ENCODE peak calls at places on chromosome 14, in nine cellular contexts. One of them, this sample, is unnamed.

GRCh38 chr14:94469261-94469660 is 6.7 kb downstream of the SERPINA9 start:
- DNase-seq in activated gamma-delta T cell treated with anti-CD3 and anti-CD28 coated beads, Interleukin-2, amount 50 U/mL, for 16 hours: no peak
- DNase-seq in COR-L47: no peak
- DNase-seq in hypothalamus: no peak
- DNase-seq in HTR-8/SVneo: no peak
- DNase-seq in Calu3: no peak
- DNase-seq in GM12865: no peak
- DNase-seq in cerebellum: no peak
- DNase-seq in effector CD8-positive, alpha-beta T cell: no peak
- DNase-seq in this sample: no peak

GRCh38 chr14:56274556-56274955 is 156.3 kb downstream of the PELI2 start:
- DNase-seq in activated gamma-delta T cell treated with anti-CD3 and anti-CD28 coated beads, Interleukin-2, amount 50 U/mL, for 16 hours: no peak
- DNase-seq in COR-L47: no peak
- DNase-seq in hypothalamus: no peak
- DNase-seq in HTR-8/SVneo: no peak
- DNase-seq in Calu3: no peak
- DNase-seq in GM12865: no peak
- DNase-seq in cerebellum: no peak
- DNase-seq in effector CD8-positive, alpha-beta T cell: no peak
- DNase-seq in this sample: no peak

GRCh38 chr14:69268763-69269162 is 8.8 kb downstream of the GALNT16 start:
- DNase-seq in activated gamma-delta T cell treated with anti-CD3 and anti-CD28 coated beads, Interleukin-2, amount 50 U/mL, for 16 hours: no peak
- DNase-seq in COR-L47: no peak
- DNase-seq in hypothalamus: no peak
- DNase-seq in HTR-8/SVneo: peak
- DNase-seq in Calu3: no peak
- DNase-seq in GM12865: no peak
- DNase-seq in cerebellum: no peak
- DNase-seq in effector CD8-positive, alpha-beta T cell: no peak
- DNase-seq in this sample: no peak

GRCh38 chr14:35122696-35123387 is 490 bp downstream of the PRORP start:
- DNase-seq in activated gamma-delta T cell treated with anti-CD3 and anti-CD28 coated beads, Interleukin-2, amount 50 U/mL, for 16 hours: no peak
- DNase-seq in COR-L47: no peak
- DNase-seq in hypothalamus: no peak
- DNase-seq in HTR-8/SVneo: peak
- DNase-seq in Calu3: peak
- DNase-seq in GM12865: no peak
- DNase-seq in cerebellum: no peak
- DNase-seq in effector CD8-positive, alpha-beta T cell: no peak
- DNase-seq in this sample: peak

GRCh38 chr14:72961579-72962335 is 35.5 kb downstream of the DCAF4 start:
- DNase-seq in activated gamma-delta T cell treated with anti-CD3 and anti-CD28 coated beads, Interleukin-2, amount 50 U/mL, for 16 hours: no peak
- DNase-seq in COR-L47: no peak
- DNase-seq in hypothalamus: no peak
- DNase-seq in HTR-8/SVneo: peak
- DNase-seq in Calu3: peak
- DNase-seq in GM12865: no peak
- DNase-seq in cerebellum: no peak
- DNase-seq in effector CD8-positive, alpha-beta T cell: no peak
- DNase-seq in this sample: no peak

GRCh38 chr14:92729632-92730358 is 18.6 kb downstream of the LGMN start:
- DNase-seq in activated gamma-delta T cell treated with anti-CD3 and anti-CD28 coated beads, Interleukin-2, amount 50 U/mL, for 16 hours: no peak
- DNase-seq in COR-L47: no peak
- DNase-seq in hypothalamus: no peak
- DNase-seq in HTR-8/SVneo: no peak
- DNase-seq in Calu3: no peak
- DNase-seq in GM12865: peak
- DNase-seq in cerebellum: no peak
- DNase-seq in effector CD8-positive, alpha-beta T cell: no peak
- DNase-seq in this sample: no peak

GRCh38 chr14:58238252-58239247 is 6.1 kb upstream of the PSMA3 start:
- DNase-seq in activated gamma-delta T cell treated with anti-CD3 and anti-CD28 coated beads, Interleukin-2, amount 50 U/mL, for 16 hours: no peak
- DNase-seq in COR-L47: no peak
- DNase-seq in hypothalamus: no peak
- DNase-seq in HTR-8/SVneo: peak
- DNase-seq in Calu3: no peak
- DNase-seq in GM12865: no peak
- DNase-seq in cerebellum: peak
- DNase-seq in effector CD8-positive, alpha-beta T cell: no peak
- DNase-seq in this sample: no peak

GRCh38 chr14:49306152-49306751 is 279.9 kb downstream of the RPS29 start:
- DNase-seq in activated gamma-delta T cell treated with anti-CD3 and anti-CD28 coated beads, Interleukin-2, amount 50 U/mL, for 16 hours: no peak
- DNase-seq in COR-L47: peak
- DNase-seq in hypothalamus: no peak
- DNase-seq in HTR-8/SVneo: peak
- DNase-seq in Calu3: no peak
- DNase-seq in GM12865: peak
- DNase-seq in cerebellum: no peak
- DNase-seq in effector CD8-positive, alpha-beta T cell: no peak
- DNase-seq in this sample: no peak

GRCh38 chr14:98489115-98489514 is 782.9 kb downstream of the BCL11B start:
- DNase-seq in activated gamma-delta T cell treated with anti-CD3 and anti-CD28 coated beads, Interleukin-2, amount 50 U/mL, for 16 hours: no peak
- DNase-seq in COR-L47: no peak
- DNase-seq in hypothalamus: no peak
- DNase-seq in HTR-8/SVneo: no peak
- DNase-seq in Calu3: no peak
- DNase-seq in GM12865: no peak
- DNase-seq in cerebellum: no peak
- DNase-seq in effector CD8-positive, alpha-beta T cell: no peak
- DNase-seq in this sample: no peak

GRCh38 chr14:76761198-76761848 is at the start of gene VASH1:
- DNase-seq in activated gamma-delta T cell treated with anti-CD3 and anti-CD28 coated beads, Interleukin-2, amount 50 U/mL, for 16 hours: peak
- DNase-seq in COR-L47: peak
- DNase-seq in hypothalamus: peak
- DNase-seq in HTR-8/SVneo: peak
- DNase-seq in Calu3: peak
- DNase-seq in GM12865: peak
- DNase-seq in cerebellum: peak
- DNase-seq in effector CD8-positive, alpha-beta T cell: peak
- DNase-seq in this sample: no peak

GRCh38 chr14:76995279-76996035 is 33.1 kb downstream of the IRF2BPL start:
- DNase-seq in activated gamma-delta T cell treated with anti-CD3 and anti-CD28 coated beads, Interleukin-2, amount 50 U/mL, for 16 hours: no peak
- DNase-seq in COR-L47: no peak
- DNase-seq in hypothalamus: no peak
- DNase-seq in HTR-8/SVneo: no peak
- DNase-seq in Calu3: no peak
- DNase-seq in GM12865: no peak
- DNase-seq in cerebellum: no peak
- DNase-seq in effector CD8-positive, alpha-beta T cell: no peak
- DNase-seq in this sample: no peak